ENCODE peak calls at places on chromosomes 12 and 14, in six cellular contexts. One of them, this sample, is unnamed. For H3K4me1, the result is how much of the 10 kb centered on the place peaks cover.

GRCh38 chr12:87967871-87968270 is 61.3 kb downstream of the C12orf50 start:
- DNase-seq in IMR-90: no peak
- DNase-seq in stomach: no peak
- DNase-seq in Peyer's patch: no peak
- DNase-seq in right lobe of liver: no peak
- DNase-seq in tibial nerve: no peak
- DNase-seq in this sample: no peak

GRCh38 chr12:47773858-47774580 is 981 bp downstream of the SLC48A1 start:
- DNase-seq in IMR-90: no peak
- DNase-seq in stomach: no peak
- DNase-seq in Peyer's patch: no peak
- DNase-seq in right lobe of liver: no peak
- DNase-seq in tibial nerve: no peak
- DNase-seq in this sample: no peak

GRCh38 chr14:75577724-75578098 is 709 bp upstream of the FLVCR2 start:
- DNase-seq in IMR-90: peak
- DNase-seq in stomach: peak
- DNase-seq in Peyer's patch: peak
- DNase-seq in right lobe of liver: peak
- DNase-seq in tibial nerve: peak
- DNase-seq in this sample: peak

GRCh38 chr12:131692431-131692830 is 18.5 kb upstream of the SFSWAP start:
- DNase-seq in IMR-90: no peak
- DNase-seq in stomach: peak
- DNase-seq in Peyer's patch: no peak
- DNase-seq in right lobe of liver: no peak
- DNase-seq in tibial nerve: no peak
- DNase-seq in this sample: no peak

GRCh38 chr12:105960319-105961076 is 178.3 kb downstream of the NUAK1 start:
- DNase-seq in IMR-90: no peak
- DNase-seq in stomach: no peak
- DNase-seq in Peyer's patch: no peak
- DNase-seq in right lobe of liver: no peak
- DNase-seq in tibial nerve: no peak
- DNase-seq in this sample: peak

GRCh38 chr12:64459388-64460024 is 7.6 kb downstream of the TBK1 start:
- DNase-seq in IMR-90: no peak
- DNase-seq in stomach: no peak
- DNase-seq in Peyer's patch: no peak
- DNase-seq in right lobe of liver: no peak
- DNase-seq in tibial nerve: no peak
- DNase-seq in this sample: peak

GRCh38 chr14:99175331-99176155 is 96.5 kb downstream of the BCL11B start:
- DNase-seq in IMR-90: no peak
- DNase-seq in stomach: peak
- DNase-seq in Peyer's patch: no peak
- DNase-seq in right lobe of liver: no peak
- DNase-seq in tibial nerve: no peak
- DNase-seq in this sample: no peak

GRCh38 chr14:32403688-32404087 is 74.6 kb downstream of the AKAP6 start:
- DNase-seq in IMR-90: no peak
- DNase-seq in stomach: no peak
- DNase-seq in Peyer's patch: no peak
- DNase-seq in right lobe of liver: no peak
- DNase-seq in tibial nerve: no peak
- DNase-seq in this sample: no peak

GRCh38 chr12:90250041-90250440 is 541.4 kb upstream of the ATP2B1 start:
- DNase-seq in IMR-90: no peak
- DNase-seq in stomach: no peak
- DNase-seq in Peyer's patch: no peak
- DNase-seq in right lobe of liver: no peak
- DNase-seq in tibial nerve: no peak
- DNase-seq in this sample: no peak

GRCh38 chr14:55814873-55815272 is 234.9 kb downstream of the KTN1 start:
- DNase-seq in IMR-90: peak
- DNase-seq in stomach: no peak
- DNase-seq in Peyer's patch: no peak
- DNase-seq in right lobe of liver: no peak
- DNase-seq in tibial nerve: no peak
- DNase-seq in this sample: no peak

GRCh38 chr12:18476866-18477265 is 215.5 kb downstream of the PIK3C2G start:
- DNase-seq in IMR-90: no peak
- DNase-seq in stomach: no peak
- DNase-seq in Peyer's patch: no peak
- DNase-seq in right lobe of liver: no peak
- DNase-seq in tibial nerve: no peak
- DNase-seq in this sample: no peak

GRCh38 chr12:27163048-27163715 is 80.8 kb upstream of the C12orf71 start:
- DNase-seq in IMR-90: peak
- DNase-seq in stomach: no peak
- DNase-seq in Peyer's patch: no peak
- DNase-seq in right lobe of liver: no peak
- DNase-seq in tibial nerve: no peak
- DNase-seq in this sample: no peak

GRCh38 chr12:116346222-116346621 is 68.7 kb upstream of the MED13L start:
- DNase-seq in IMR-90: no peak
- DNase-seq in stomach: no peak
- DNase-seq in Peyer's patch: no peak
- DNase-seq in right lobe of liver: no peak
- DNase-seq in tibial nerve: no peak
- DNase-seq in this sample: peak

GRCh38 chr14:94081386-94081820 is 293 bp downstream of the IFI27L1 start:
- DNase-seq in IMR-90: no peak
- DNase-seq in stomach: no peak
- DNase-seq in Peyer's patch: no peak
- DNase-seq in right lobe of liver: no peak
- DNase-seq in tibial nerve: no peak
- DNase-seq in this sample: no peak
- TF ChIP-seq POLR2A in IMR-90: no peak
- TF ChIP-seq POLR2A in stomach: no peak
- TF ChIP-seq POLR2A in Peyer's patch: no peak
- TF ChIP-seq POLR2A in right lobe of liver: no peak
- TF ChIP-seq POLR2A in tibial nerve: no peak
- TF ChIP-seq POLR2A in this sample: no peak

GRCh38 chr14:91261986-91262549 is 17.6 kb upstream of the GPR68 start:
- DNase-seq in IMR-90: no peak
- DNase-seq in stomach: no peak
- DNase-seq in Peyer's patch: no peak
- DNase-seq in right lobe of liver: no peak
- DNase-seq in tibial nerve: no peak
- DNase-seq in this sample: no peak

GRCh38 chr14:91263329-91263728 is 18.8 kb upstream of the GPR68 start:
- DNase-seq in IMR-90: no peak
- DNase-seq in stomach: no peak
- DNase-seq in Peyer's patch: no peak
- DNase-seq in right lobe of liver: no peak
- DNase-seq in tibial nerve: no peak
- DNase-seq in this sample: no peak

GRCh38 chr14:91265404-91265803 is 20.9 kb upstream of the GPR68 start:
- DNase-seq in IMR-90: no peak
- DNase-seq in stomach: no peak
- DNase-seq in Peyer's patch: no peak
- DNase-seq in right lobe of liver: no peak
- DNase-seq in tibial nerve: no peak
- DNase-seq in this sample: no peak

GRCh38 chr14:91261115-91261514 is 16.6 kb upstream of the GPR68 start:
- DNase-seq in IMR-90: no peak
- DNase-seq in stomach: no peak
- DNase-seq in Peyer's patch: no peak
- DNase-seq in right lobe of liver: no peak
- DNase-seq in tibial nerve: no peak
- DNase-seq in this sample: no peak

DNA sequence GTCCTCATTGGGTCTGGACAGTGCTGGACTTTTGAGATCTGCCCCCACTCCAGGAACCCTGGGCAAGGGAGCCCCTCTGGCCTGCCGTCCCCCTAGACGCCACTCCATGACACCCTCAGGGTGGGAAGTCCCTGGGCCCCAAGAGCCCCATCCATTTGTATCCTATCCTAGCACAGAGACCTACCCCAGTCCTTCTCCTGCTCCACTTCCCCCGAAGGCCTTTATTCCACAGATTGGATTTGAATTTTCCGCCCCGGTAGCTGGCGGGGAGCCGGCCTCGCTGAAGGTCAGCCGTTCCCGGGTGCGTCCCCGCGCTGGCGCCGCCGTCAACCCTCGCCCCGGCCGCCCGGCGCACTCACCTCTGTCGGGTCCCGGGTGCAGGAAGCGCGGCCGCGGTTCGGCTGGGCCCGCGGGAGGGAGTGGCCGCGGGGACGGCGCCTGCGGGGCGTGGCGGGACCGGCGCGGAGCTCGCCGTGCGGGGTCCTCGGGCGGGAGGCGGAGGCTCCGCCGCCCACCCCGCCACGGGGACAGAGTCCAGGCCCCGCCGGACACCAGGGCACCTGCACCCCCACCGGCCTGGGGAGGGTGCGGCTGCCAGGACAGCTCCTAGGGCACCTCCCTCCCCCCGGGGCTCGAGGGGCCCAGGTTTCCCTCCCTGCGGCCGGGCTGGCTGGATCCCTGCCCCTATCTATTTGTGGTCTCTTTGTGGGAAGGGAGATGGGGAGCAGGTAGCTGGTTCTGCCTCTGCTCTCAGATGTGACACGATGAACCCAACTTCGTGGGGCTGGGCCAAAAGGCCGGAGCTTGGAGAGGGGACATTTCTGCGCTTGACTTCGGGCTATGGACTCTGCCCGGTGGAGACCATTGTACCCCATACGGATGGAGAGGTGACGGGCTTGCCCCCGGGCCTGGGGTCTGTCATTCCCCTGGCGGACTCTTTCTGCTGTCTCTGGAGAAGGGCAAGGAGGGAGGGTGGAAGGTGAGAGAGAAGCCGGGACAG is 19.9 kb upstream of the GPR68 start:
- DNase-seq in IMR-90: no peak
- DNase-seq in stomach: peak
- DNase-seq in Peyer's patch: peak
- DNase-seq in right lobe of liver: peak
- DNase-seq in tibial nerve: no peak
- DNase-seq in this sample: no peak
- H3K4me3 ChIP-seq in IMR-90: peak
- H3K4me3 ChIP-seq in stomach: peak
- H3K4me3 ChIP-seq in Peyer's patch: peak
- H3K4me3 ChIP-seq in right lobe of liver: peak
- H3K4me3 ChIP-seq in tibial nerve: peak
- H3K4me3 ChIP-seq in this sample: peak

GRCh38 chr14:100309028-100309718 is 2.9 kb upstream of the SLC25A29 start:
- DNase-seq in IMR-90: no peak
- DNase-seq in stomach: no peak
- DNase-seq in Peyer's patch: no peak
- DNase-seq in right lobe of liver: no peak
- DNase-seq in tibial nerve: no peak
- DNase-seq in this sample: no peak

GRCh38 chr14:100307215-100308111 is 1.2 kb upstream of the SLC25A29 start:
- DNase-seq in IMR-90: peak
- DNase-seq in stomach: peak
- DNase-seq in Peyer's patch: no peak
- DNase-seq in right lobe of liver: no peak
- DNase-seq in tibial nerve: peak
- DNase-seq in this sample: no peak

GRCh38 chr14:100306256-100306505 is at the start of gene SLC25A29:
- DNase-seq in IMR-90: no peak
- DNase-seq in stomach: no peak
- DNase-seq in Peyer's patch: no peak
- DNase-seq in right lobe of liver: no peak
- DNase-seq in tibial nerve: no peak
- DNase-seq in this sample: no peak

GRCh38 chr14:100306506-100307214 is 416 bp upstream of the SLC25A29 start:
- DNase-seq in IMR-90: peak
- DNase-seq in stomach: peak
- DNase-seq in Peyer's patch: peak
- DNase-seq in right lobe of liver: peak
- DNase-seq in tibial nerve: peak
- DNase-seq in this sample: peak

DNA sequence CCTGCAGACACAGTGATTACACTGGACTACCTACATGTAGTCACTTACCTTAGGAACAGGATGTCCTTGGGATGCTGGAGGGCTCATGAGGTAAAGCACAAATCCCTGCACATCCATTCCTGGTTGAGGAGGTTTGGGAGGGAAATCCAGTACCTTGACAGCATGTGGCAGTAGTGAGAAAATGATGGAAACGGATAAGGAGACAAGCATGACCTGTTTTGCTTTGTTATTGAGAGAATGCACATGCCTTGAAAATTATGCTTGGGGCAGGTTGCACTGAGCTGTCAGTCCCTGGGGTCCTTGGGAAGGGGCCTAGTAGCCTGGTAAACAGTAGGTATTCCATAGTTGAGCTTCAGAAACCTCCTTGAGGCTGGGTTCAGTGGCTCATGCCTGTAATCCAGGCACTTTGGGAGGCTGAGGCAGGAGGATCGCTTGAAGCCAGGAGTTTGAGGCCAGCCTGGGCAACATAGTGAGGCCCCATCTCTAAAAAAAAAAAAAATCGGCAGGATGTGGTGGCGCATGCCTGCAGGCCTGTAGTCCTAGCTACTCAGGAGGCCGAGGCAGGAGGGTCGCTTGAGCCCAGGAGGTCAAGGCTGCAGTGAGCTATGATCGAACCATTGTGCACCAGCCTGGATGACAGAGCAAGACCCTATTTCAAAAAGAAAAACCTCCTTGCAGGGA is 2.0 kb upstream of the SLC25A29 start:
- DNase-seq in IMR-90: no peak
- DNase-seq in stomach: no peak
- DNase-seq in Peyer's patch: no peak
- DNase-seq in right lobe of liver: no peak
- DNase-seq in tibial nerve: no peak
- DNase-seq in this sample: no peak
- H3K4me1 ChIP-seq in IMR-90: under half
- H3K4me1 ChIP-seq in stomach: under half
- H3K4me1 ChIP-seq in Peyer's patch: under half
- H3K4me1 ChIP-seq in right lobe of liver: under half
- H3K4me1 ChIP-seq in tibial nerve: under half
- H3K4me1 ChIP-seq in this sample: under half

DNA sequence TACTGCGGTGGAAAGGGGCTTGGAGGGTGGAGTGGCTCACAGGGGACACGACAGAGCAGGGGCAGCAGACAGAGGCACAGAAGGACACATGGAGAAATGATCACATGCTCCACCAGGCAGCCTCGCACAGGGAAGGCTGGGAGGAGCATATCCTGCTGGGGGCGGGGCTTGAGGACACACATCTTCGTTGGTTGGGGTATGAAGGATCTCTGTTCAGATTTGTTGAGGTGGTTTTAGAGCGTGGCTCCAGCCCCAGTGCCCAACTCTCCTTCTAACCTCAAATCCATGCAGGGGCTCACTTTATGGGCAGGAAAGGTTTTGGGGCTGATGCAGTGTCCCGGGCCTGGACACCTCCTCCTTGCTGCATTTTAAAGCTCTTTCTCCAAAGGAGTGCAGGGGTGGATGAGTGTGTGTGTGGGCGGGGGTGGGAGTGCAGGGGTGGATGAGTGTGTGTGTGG is 741 bp upstream of the P3H3 start:
- DNase-seq in IMR-90: peak
- DNase-seq in stomach: peak
- DNase-seq in Peyer's patch: peak
- DNase-seq in right lobe of liver: peak
- DNase-seq in tibial nerve: peak
- DNase-seq in this sample: peak
- TF ChIP-seq POLR2A in IMR-90: no peak
- TF ChIP-seq POLR2A in stomach: no peak
- TF ChIP-seq POLR2A in Peyer's patch: no peak
- TF ChIP-seq POLR2A in right lobe of liver: no peak
- TF ChIP-seq POLR2A in tibial nerve: no peak
- TF ChIP-seq POLR2A in this sample: no peak

This sample was measured in testis.